ENCODE peak calls at places on chromosomes 5 and 9, in five cellular contexts. M is activated T-cell treated with anti-CD3 and anti-CD28 coated beads for 48 hours, Q is NB4, L is EL, F is posterior cingulate gyrus. E is an unnamed sample.

GRCh38 chr5:180136661-180137381 is 65.3 kb upstream of the RNF130 start:
- DNase-seq in M (no peak), Q (no peak), L (no peak), F (peak), E (no peak)

GRCh38 chr9:77495834-77496671 is 152.1 kb downstream of the GNA14 start:
- DNase-seq in M (no peak), Q (no peak), L (peak), F (no peak), E (peak)

GRCh38 chr5:94361832-94362754 is 256.3 kb downstream of the KIAA0825 start:
- DNase-seq in M (no peak), Q (no peak), L (no peak), F (no peak), E (no peak)

GRCh38 chr9:33452828-33453271 is 5.5 kb upstream of the AQP3 start:
- DNase-seq in M (peak), Q (peak), L (peak), F (no peak), E (peak)

GRCh38 chr5:91162534-91163381 is 220.4 kb downstream of the ARRDC3 start:
- DNase-seq in M (peak), Q (peak), L (peak), F (no peak), E (peak)

GRCh38 chr5:143882520-143882919 is 70.6 kb downstream of the HMHB1 start:
- DNase-seq in M (no peak), Q (no peak), L (peak), F (no peak), E (peak)

GRCh38 chr5:73130811-73131210 is 10.4 kb downstream of the TMEM171 start:
- DNase-seq in M (no peak), Q (no peak), L (no peak), F (no peak), E (no peak)

GRCh38 chr5:87081511-87082372 is 185.9 kb upstream of the RASA1 start:
- DNase-seq in M (no peak), Q (peak), L (no peak), F (no peak), E (no peak)

GRCh38 chr5:78137290-78137689 is 157.2 kb downstream of the AP3B1 start:
- DNase-seq in M (no peak), Q (no peak), L (no peak), F (no peak), E (no peak)

GRCh38 chr5:6705959-6706358 is 7.3 kb upstream of the TENT4A start:
- DNase-seq in M (no peak), Q (no peak), L (no peak), F (no peak), E (no peak)

GRCh38 chr5:137072376-137073174 is 426.6 kb downstream of the SPOCK1 start:
- DNase-seq in M (no peak), Q (no peak), L (peak), F (peak), E (peak)

GRCh38 chr5:111415053-111415452 is 97.3 kb downstream of the STARD4 start:
- DNase-seq in M (peak), Q (no peak), L (no peak), F (no peak), E (no peak)

GRCh38 chr5:166961028-166961427 is 1330.4 kb upstream of the WWC1 start:
- DNase-seq in M (no peak), Q (peak), L (no peak), F (no peak), E (peak)

GRCh38 chr9:23123048-23123632 is 676.5 kb downstream of the DMRTA1 start:
- DNase-seq in M (no peak), Q (peak), L (peak), F (peak), E (peak)

GRCh38 chr9:74100042-74100441 is 397.1 kb upstream of the RORB start:
- DNase-seq in M (no peak), Q (no peak), L (no peak), F (no peak), E (no peak)

GRCh38 chr9:136289651-136290507 is 14.0 kb downstream of the CCDC187 start:
- DNase-seq in M (no peak), Q (no peak), L (no peak), F (peak), E (no peak)

GRCh38 chr9:77601476-77602056 is 46.6 kb downstream of the GNA14 start:
- DNase-seq in M (no peak), Q (no peak), L (no peak), F (no peak), E (no peak)

GRCh38 chr5:158522761-158523160 is 577.0 kb downstream of the EBF1 start:
- DNase-seq in M (no peak), Q (no peak), L (no peak), F (no peak), E (peak)

GRCh38 chr9:81430727-81431126 is 258.6 kb downstream of the TLE1 start:
- DNase-seq in M (no peak), Q (no peak), L (peak), F (no peak), E (peak)

GRCh38 chr9:27362447-27363210 is 65.7 kb upstream of the EQTN start:
- DNase-seq in M (no peak), Q (no peak), L (no peak), F (no peak), E (no peak)

GRCh38 chr9:115022760-115023434 is 92.5 kb upstream of the TNFSF8 start:
- DNase-seq in M (no peak), Q (no peak), L (peak), F (no peak), E (peak)

GRCh38 chr5:179405426-179406030 is 60.3 kb upstream of the ADAMTS2 start:
- DNase-seq in M (no peak), Q (no peak), L (no peak), F (no peak), E (no peak)

GRCh38 chr9:92740015-92740408 is 24.6 kb downstream of the BICD2 start:
- DNase-seq in M (no peak), Q (no peak), L (peak), F (no peak), E (peak)

GRCh38 chr5:122500245-122501086 is 188.4 kb downstream of the SNCAIP start:
- DNase-seq in M (no peak), Q (peak), L (peak), F (peak), E (peak)

GRCh38 chr9:129145316-129145715 is 32.7 kb downstream of the IER5L start:
- DNase-seq in M (no peak), Q (no peak), L (peak), F (no peak), E (no peak)

GRCh38 chr5:181160144-181160754 is 12.9 kb downstream of the OR2V2 start:
- DNase-seq in M (peak), Q (no peak), L (peak), F (peak), E (peak)

GRCh38 chr5:94771742-94772141 is 153.3 kb downstream of the SLF1 start:
- DNase-seq in M (no peak), Q (no peak), L (no peak), F (no peak), E (no peak)

GRCh38 chr9:81125446-81126092 is 563.8 kb downstream of the TLE1 start:
- DNase-seq in M (no peak), Q (peak), L (peak), F (no peak), E (no peak)

GRCh38 chr9:124282442-124283231 is 24.9 kb downstream of the NEK6 start:
- DNase-seq in M (no peak), Q (peak), L (no peak), F (no peak), E (no peak)

GRCh38 chr5:73564644-73565165 is 734 bp downstream of the ANKRA2 start:
- DNase-seq in M (no peak), Q (peak), L (no peak), F (no peak), E (peak)

GRCh38 chr9:109098960-109099308 is 20.8 kb downstream of the TMEM245 start:
- DNase-seq in M (no peak), Q (no peak), L (no peak), F (no peak), E (peak)

GRCh38 chr5:158727108-158727507 is 372.6 kb downstream of the EBF1 start:
- DNase-seq in M (no peak), Q (no peak), L (no peak), F (no peak), E (no peak)

GRCh38 chr5:95111141-95111540 is 173.8 kb downstream of the MCTP1 start:
- DNase-seq in M (no peak), Q (no peak), L (no peak), F (no peak), E (no peak)

GRCh38 chr9:125589287-125589686 is 117.7 kb downstream of the MAPKAP1 start:
- DNase-seq in M (no peak), Q (no peak), L (no peak), F (no peak), E (no peak)

GRCh38 chr9:34310205-34310604 is 18.9 kb downstream of the KIF24 start:
- DNase-seq in M (no peak), Q (no peak), L (no peak), F (no peak), E (no peak)

GRCh38 chr5:6468870-6469269 is 20.2 kb downstream of the UBE2QL1 start:
- DNase-seq in M (no peak), Q (no peak), L (no peak), F (peak), E (no peak)